ENCODE peak calls at places on chromosomes 12 and 14, in nine cellular contexts. H is HepG2, B is heart left ventricle, A is adrenal gland, T is tibial nerve, S is A549, O is spleen, W is upper lobe of left lung, J is Peyer's patch. N is an unnamed sample.
A peak's percentile ranks its signal among the peaks of the same experiment; 100 is the strongest.

GRCh38 chr12:7907009-7907408 is 29.0 kb downstream of the SLC2A3 start:
- DNase-seq in W (no peak), S (peak; percentile 90), H (peak; percentile 97), T (peak; percentile 50), B (no peak), J (no peak), A (peak; percentile 79), O (no peak), N (peak; percentile 80)

GRCh38 chr12:46401703-46402102 is 29.1 kb upstream of the SLC38A2 start:
- DNase-seq in B (peak; percentile 46), S (no peak), H (no peak), J (no peak), O (no peak), A (peak; percentile 51), T (no peak), W (no peak), N (peak; percentile 32)

GRCh38 chr14:100077441-100077840 is 12.2 kb downstream of the EVL start:
- DNase-seq in B (no peak), O (no peak), J (no peak), H (no peak), S (no peak), T (no peak), W (no peak), A (no peak), N (no peak)

GRCh38 chr14:93705513-93706156 is 82.7 kb downstream of the PRIMA1 start:
- DNase-seq in A (no peak), T (no peak), S (no peak), B (no peak), O (no peak), W (no peak), J (no peak), H (peak; percentile 34), N (no peak)

GRCh38 chr12:42541965-42542364 is 47.6 kb downstream of the PRICKLE1 start:
- DNase-seq in O (no peak), S (no peak), H (no peak), W (no peak), J (no peak), B (no peak), A (no peak), T (no peak), N (no peak)

GRCh38 chr12:97016163-97016562 is 109.1 kb downstream of the NEDD1 start:
- DNase-seq in B (no peak), T (no peak), S (no peak), A (no peak), O (no peak), W (no peak), J (no peak), H (no peak), N (no peak)

GRCh38 chr12:89709994-89710872 is 1.6 kb upstream of the ATP2B1 start:
- DNase-seq in B (no peak), T (peak; percentile 36), A (peak; percentile 60), H (no peak), S (peak; percentile 31), J (peak; percentile 48), O (no peak), W (no peak), N (peak; percentile 35)

GRCh38 chr14:89270439-89271227 is 146.4 kb downstream of the FOXN3 start:
- DNase-seq in A (no peak), B (no peak), J (peak; percentile 30), O (no peak), S (no peak), W (no peak), T (no peak), H (no peak), N (peak; percentile 51)

GRCh38 chr14:41130274-41130673 is 476.4 kb upstream of the LRFN5 start:
- DNase-seq in S (no peak), T (no peak), B (no peak), W (no peak), J (no peak), H (peak; percentile 0), O (no peak), A (no peak), N (no peak)

GRCh38 chr12:24600996-24601395 is 347.9 kb downstream of the BCAT1 start:
- DNase-seq in A (no peak), B (no peak), S (no peak), O (no peak), W (no peak), H (no peak), T (no peak), J (no peak), N (no peak)

GRCh38 chr14:79465651-79466050 is 745.7 kb downstream of the DIO2 start:
- DNase-seq in A (no peak), H (no peak), T (no peak), J (no peak), B (no peak), S (no peak), W (no peak), O (no peak), N (no peak)

GRCh38 chr14:103931422-103931821 is 3.2 kb downstream of the TDRD9 start:
- DNase-seq in S (no peak), J (no peak), B (no peak), O (no peak), T (no peak), H (no peak), A (no peak), W (no peak), N (no peak)

DNA sequence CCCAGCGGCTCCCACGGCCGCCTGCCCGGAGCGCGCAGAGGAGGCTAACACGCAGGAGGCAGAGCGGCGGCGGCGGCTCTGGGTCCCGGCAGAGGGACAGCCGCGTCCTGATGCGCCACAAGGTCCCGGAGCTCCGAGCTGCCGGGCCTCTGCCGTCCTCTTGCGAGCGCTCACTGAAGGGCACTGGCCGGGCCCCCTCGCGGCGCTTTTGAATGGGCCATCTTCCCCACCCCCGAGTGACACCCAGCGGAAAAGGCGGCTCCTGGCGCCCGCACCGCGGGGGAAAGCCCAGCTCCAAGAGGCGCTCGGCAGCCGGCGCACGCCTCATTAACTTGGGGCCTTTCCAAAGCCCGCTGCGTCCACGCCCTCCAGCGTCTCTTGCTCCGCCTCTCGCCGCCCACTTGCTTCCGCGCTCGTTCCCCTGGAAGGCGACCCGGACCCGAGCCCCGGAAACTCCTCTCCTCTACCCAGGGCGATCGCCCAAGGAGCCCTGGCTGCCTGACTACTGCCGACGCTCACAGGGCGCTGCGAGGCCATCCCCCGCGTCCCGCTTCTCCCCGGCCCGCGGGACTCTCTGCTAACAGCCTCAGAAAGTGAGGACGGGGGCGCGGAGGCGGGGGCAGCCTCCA is at the start of gene PHLDA1:
- DNase-seq in H (peak; percentile 91), A (peak; percentile 92), T (peak; percentile 83), S (peak; percentile 96), B (peak; percentile 97), O (peak; percentile 96), W (peak; percentile 98), J (peak; percentile 79), N (peak; percentile 96)
- TF ChIP-seq POLR2A in H (peak; percentile 95), A (peak; percentile 78), T (peak; percentile 83), S (peak; percentile 94), B (no peak), O (peak; percentile 87), W (peak; percentile 72), J (peak; percentile 71), N (peak; percentile 84)

DNA sequence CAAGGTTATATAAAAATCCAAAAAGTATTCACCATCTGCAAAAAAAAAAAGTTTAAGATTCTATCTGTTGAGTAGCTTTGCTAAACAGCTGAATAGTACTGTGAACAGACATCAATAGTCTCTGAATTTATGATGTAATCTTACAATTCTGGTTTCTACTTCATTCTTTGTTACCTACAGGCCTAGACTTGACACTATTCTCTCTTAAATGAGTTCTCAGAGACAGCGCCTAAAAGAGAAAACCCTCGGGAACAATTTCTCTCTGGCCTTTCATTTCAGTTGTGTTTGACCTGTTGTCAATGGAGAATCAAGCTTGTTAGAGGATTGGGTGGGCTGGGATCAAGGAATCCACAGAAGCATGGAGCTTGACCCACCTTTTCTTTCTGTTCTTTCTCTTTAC is 5.9 kb upstream of the TWF1 start:
- DNase-seq in W (no peak), O (no peak), H (no peak), T (no peak), A (no peak), S (no peak), J (no peak), B (no peak), N (no peak)
- H3K27ac ChIP-seq in W (no peak overlapping the region), O (no peak overlapping the region), H (no peak overlapping the region), T (no peak overlapping the region), A (no peak overlapping the region), S (no peak overlapping the region), J (no peak overlapping the region), B (no peak overlapping the region), N (no peak overlapping the region)

DNA sequence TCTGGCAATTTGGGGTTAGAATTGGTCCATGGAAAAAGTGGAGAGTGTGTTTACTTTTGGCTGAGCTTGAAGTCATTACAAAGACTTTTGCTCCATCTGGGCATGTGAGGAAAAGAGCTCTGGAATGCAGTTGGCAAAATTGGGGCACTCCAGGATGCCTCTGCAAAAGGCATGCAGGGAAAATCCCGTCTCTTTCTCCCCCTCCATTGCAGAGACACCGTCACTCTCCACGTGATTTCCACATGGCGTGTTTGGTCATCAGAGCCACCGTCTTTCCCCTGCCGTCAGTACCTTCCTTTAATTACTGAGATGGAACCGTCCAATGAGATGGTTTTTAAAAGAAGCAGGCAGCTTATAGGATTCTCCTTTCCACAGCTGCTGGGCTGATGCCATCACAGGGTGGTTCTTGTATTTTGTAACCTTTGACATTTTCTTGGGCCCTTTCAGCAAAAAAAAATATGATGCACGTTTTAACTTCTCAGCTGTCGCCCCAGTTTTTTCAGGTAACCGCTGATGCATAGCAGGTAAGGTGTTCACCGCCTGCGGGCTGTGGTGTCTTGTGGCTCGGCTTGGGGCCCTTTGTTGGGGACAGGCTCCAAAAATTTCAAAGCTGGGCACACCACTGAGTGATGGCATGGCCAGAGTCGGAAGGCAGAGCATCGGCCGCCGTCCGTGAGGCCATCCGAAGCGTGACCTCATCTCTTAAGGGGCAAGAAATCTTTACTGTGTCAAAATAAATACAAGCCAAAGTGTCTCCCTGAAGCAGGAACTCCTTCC is 68.4 kb downstream of the CACNA1C start:
- DNase-seq in J (no peak), T (no peak), H (no peak), O (no peak), A (no peak), S (no peak), B (no peak), W (no peak), N (no peak)
- H3K4me1 ChIP-seq in J (no peaks in the 10 kb centered on the region), T (no peaks in the 10 kb centered on the region), H (no peaks in the 10 kb centered on the region), O (no peaks in the 10 kb centered on the region), A (no peaks in the 10 kb centered on the region), S (no peaks in the 10 kb centered on the region), B (no peaks in the 10 kb centered on the region), W (peaks cover 7% of the 10 kb centered on the region), N (no peaks in the 10 kb centered on the region)

DNA sequence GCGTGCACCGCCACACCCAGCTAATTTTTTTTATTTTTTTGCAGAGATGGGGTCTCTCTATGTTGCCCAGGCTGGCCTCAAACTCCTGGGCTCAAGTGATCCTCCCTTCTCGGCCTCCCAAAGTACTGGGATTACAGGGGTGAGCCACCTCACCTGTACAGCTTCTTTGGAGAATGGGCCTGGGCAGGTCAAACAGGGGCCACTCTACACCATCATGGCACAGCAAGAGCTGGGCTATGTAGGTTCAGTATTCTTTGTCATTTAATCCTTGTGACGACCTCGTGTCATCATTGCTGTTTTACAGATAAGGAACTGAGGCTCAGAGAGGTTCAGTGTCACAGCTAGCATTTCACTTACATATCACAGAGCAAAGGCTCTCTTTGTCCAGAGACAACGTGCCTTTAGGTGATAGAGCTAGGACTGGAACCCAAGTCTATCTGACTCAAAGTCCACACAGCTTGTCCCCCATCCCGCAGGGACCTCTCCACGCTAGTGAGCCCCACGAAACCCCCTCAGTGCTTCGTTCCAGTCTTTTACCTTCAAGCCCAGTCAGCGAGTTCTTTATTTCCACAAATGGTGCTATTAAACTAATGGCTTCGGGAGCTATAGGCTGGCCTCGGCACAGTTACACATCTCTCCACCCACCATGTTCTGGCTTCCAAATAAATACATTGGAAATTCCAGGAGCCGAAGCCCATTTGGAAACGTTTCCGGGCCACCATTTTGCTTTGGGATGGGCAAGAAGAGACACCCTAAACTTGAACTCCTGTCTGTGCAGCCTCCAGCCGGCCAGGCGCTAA is 701 bp upstream of the MAP1LC3B2 start:
- DNase-seq in J (no peak), H (no peak), T (no peak), B (no peak), S (no peak), W (no peak), A (no peak), O (no peak), N (no peak)
- TF ChIP-seq POLR2A in J (no peak), H (no peak), T (no peak), B (no peak), S (no peak), W (no peak), A (no peak), O (no peak), N (no peak)